ENCODE peak calls at places on chromosomes 5 and 9, in six cellular contexts. O is Peyer's patch; Y is PC-9; U is glutamatergic neuron; B is NCI-H2171 treated with DMSO at 0.1 percent for 48 hours; S is activated CD4-positive, alpha-beta T cell treated with anti-CD3 and anti-CD28 coated beads, Interleukin-2, amount 10 ng/mL, durations not matched to agents 7 days and 5 days. P is an unnamed sample.

GRCh38 chr5:16061163-16061562 is 118.4 kb downstream of the MARCHF11 start:
- DNase-seq in U (no peak), B (no peak), Y (no peak), S (no peak), O (no peak), P (no peak)

GRCh38 chr5:118533923-118534322 is 454.4 kb downstream of the DTWD2 start:
- DNase-seq in Y (no peak), O (no peak), U (no peak), B (no peak), S (no peak), P (no peak)

GRCh38 chr5:59656351-59657254 is 236.9 kb downstream of the PDE4D start:
- DNase-seq in S (no peak), U (no peak), B (no peak), O (no peak), Y (no peak), P (no peak)

GRCh38 chr9:36337865-36338264 is 62.2 kb downstream of the RNF38 start:
- DNase-seq in O (no peak), S (no peak), Y (no peak), B (no peak), U (no peak), P (no peak)

GRCh38 chr9:121670447-121670846 is 19.0 kb downstream of the DAB2IP start:
- DNase-seq in B (no peak), U (no peak), O (no peak), Y (no peak), S (no peak), P (no peak)

GRCh38 chr9:116381350-116381749 is 227.8 kb downstream of the PAPPA start:
- DNase-seq in Y (no peak), S (no peak), B (no peak), U (no peak), O (no peak), P (no peak)

GRCh38 chr9:71909887-71910601 is 949 bp downstream of the ABHD17B start:
- DNase-seq in S (peak), Y (peak), B (peak), U (peak), O (peak), P (no peak)

GRCh38 chr5:82347213-82347947 is 69.2 kb upstream of the RPS23 start:
- DNase-seq in S (no peak), Y (no peak), U (peak), B (no peak), O (no peak), P (no peak)